ENCODE peak calls at places on chromosome 6, in seven cellular contexts. One of them, this sample, is unnamed.

GRCh38 chr6:20924911-20925543 is 390.8 kb downstream of the CDKAL1 start:
- DNase-seq in G401: no peak
- DNase-seq in MM.1S: no peak
- DNase-seq in uterus: no peak
- DNase-seq in sciatic nerve: no peak
- DNase-seq in GM12892: no peak
- DNase-seq in activated T-cell treated with anti-CD3 and anti-CD28 coated beads for 24 hours: no peak
- DNase-seq in this sample: no peak

GRCh38 chr6:154039231-154039842 is at the start of gene OPRM1:
- DNase-seq in GM12892: peak; percentile 5
- DNase-seq in uterus: no peak
- DNase-seq in activated T-cell treated with anti-CD3 and anti-CD28 coated beads for 24 hours: no peak
- DNase-seq in sciatic nerve: peak; percentile 64
- DNase-seq in G401: peak; percentile 79
- DNase-seq in MM.1S: no peak
- DNase-seq in this sample: peak; percentile 31

GRCh38 chr6:12995419-12995818 is 278.9 kb downstream of the PHACTR1 start:
- DNase-seq in G401: no peak
- DNase-seq in activated T-cell treated with anti-CD3 and anti-CD28 coated beads for 24 hours: no peak
- DNase-seq in uterus: no peak
- DNase-seq in sciatic nerve: no peak
- DNase-seq in MM.1S: no peak
- DNase-seq in GM12892: no peak
- DNase-seq in this sample: no peak

GRCh38 chr6:157068691-157069228 is 254.6 kb downstream of the TMEM242 start:
- DNase-seq in GM12892: no peak
- DNase-seq in MM.1S: peak; percentile 48
- DNase-seq in uterus: no peak
- DNase-seq in G401: no peak
- DNase-seq in activated T-cell treated with anti-CD3 and anti-CD28 coated beads for 24 hours: no peak
- DNase-seq in sciatic nerve: no peak
- DNase-seq in this sample: no peak

GRCh38 chr6:96899019-96899418 is 1.3 kb upstream of the NDUFAF4 start:
- DNase-seq in activated T-cell treated with anti-CD3 and anti-CD28 coated beads for 24 hours: no peak
- DNase-seq in GM12892: no peak
- DNase-seq in sciatic nerve: no peak
- DNase-seq in G401: peak; percentile 71
- DNase-seq in MM.1S: peak; percentile 47
- DNase-seq in uterus: peak; percentile 20
- DNase-seq in this sample: no peak

GRCh38 chr6:141758430-141758829 is 374.3 kb upstream of the GJE1 start:
- DNase-seq in sciatic nerve: no peak
- DNase-seq in GM12892: no peak
- DNase-seq in activated T-cell treated with anti-CD3 and anti-CD28 coated beads for 24 hours: no peak
- DNase-seq in uterus: no peak
- DNase-seq in MM.1S: no peak
- DNase-seq in G401: no peak
- DNase-seq in this sample: no peak

GRCh38 chr6:72554203-72554564 is 67.7 kb upstream of the KCNQ5 start:
- DNase-seq in uterus: no peak
- DNase-seq in GM12892: no peak
- DNase-seq in activated T-cell treated with anti-CD3 and anti-CD28 coated beads for 24 hours: no peak
- DNase-seq in MM.1S: no peak
- DNase-seq in sciatic nerve: no peak
- DNase-seq in G401: no peak
- DNase-seq in this sample: no peak

GRCh38 chr6:42142118-42142835 is at the start of gene C6orf132:
- DNase-seq in sciatic nerve: no peak
- DNase-seq in activated T-cell treated with anti-CD3 and anti-CD28 coated beads for 24 hours: no peak
- DNase-seq in GM12892: no peak
- DNase-seq in MM.1S: no peak
- DNase-seq in G401: no peak
- DNase-seq in uterus: no peak
- DNase-seq in this sample: no peak

GRCh38 chr6:123965894-123966293 is 162.2 kb downstream of the NKAIN2 start:
- DNase-seq in G401: no peak
- DNase-seq in sciatic nerve: no peak
- DNase-seq in activated T-cell treated with anti-CD3 and anti-CD28 coated beads for 24 hours: no peak
- DNase-seq in MM.1S: no peak
- DNase-seq in uterus: no peak
- DNase-seq in GM12892: no peak
- DNase-seq in this sample: no peak